ENCODE peak calls at places on chromosomes 5 and 9, in five cellular contexts. One of them, this sample, is unnamed.

GRCh38 chr5:96626956-96627355 is 35.2 kb upstream of the CAST start:
- DNase-seq in fibroblast of lung: peak; percentile 99
- DNase-seq in CD4-positive, alpha-beta T cell: no peak
- DNase-seq in testis: no peak
- DNase-seq in PC-9: peak; percentile 78
- DNase-seq in this sample: no peak

GRCh38 chr9:105242557-105242956 is 1.9 kb upstream of the SLC44A1 start:
- DNase-seq in fibroblast of lung: no peak
- DNase-seq in CD4-positive, alpha-beta T cell: no peak
- DNase-seq in testis: no peak
- DNase-seq in PC-9: no peak
- DNase-seq in this sample: peak; percentile 67

GRCh38 chr5:124726631-124727362 is 19.6 kb downstream of the ZNF608 start:
- DNase-seq in fibroblast of lung: no peak
- DNase-seq in CD4-positive, alpha-beta T cell: no peak
- DNase-seq in testis: no peak
- DNase-seq in PC-9: no peak
- DNase-seq in this sample: no peak

GRCh38 chr9:20022410-20022809 is 233.6 kb upstream of the SLC24A2 start:
- DNase-seq in fibroblast of lung: peak; percentile 63
- DNase-seq in CD4-positive, alpha-beta T cell: no peak
- DNase-seq in testis: no peak
- DNase-seq in PC-9: no peak
- DNase-seq in this sample: peak; percentile 23

GRCh38 chr9:107635803-107636174 is 146.2 kb upstream of the KLF4 start:
- DNase-seq in fibroblast of lung: no peak
- DNase-seq in CD4-positive, alpha-beta T cell: no peak
- DNase-seq in testis: no peak
- DNase-seq in PC-9: no peak
- DNase-seq in this sample: no peak

GRCh38 chr9:17810728-17811634 is 232.1 kb downstream of the SH3GL2 start:
- DNase-seq in fibroblast of lung: peak; percentile 31
- DNase-seq in CD4-positive, alpha-beta T cell: no peak
- DNase-seq in testis: peak; percentile 85
- DNase-seq in PC-9: no peak
- DNase-seq in this sample: peak; percentile 80

GRCh38 chr9:7266911-7267555 is 509.3 kb downstream of the KDM4C start:
- DNase-seq in fibroblast of lung: no peak
- DNase-seq in CD4-positive, alpha-beta T cell: no peak
- DNase-seq in testis: no peak
- DNase-seq in PC-9: no peak
- DNase-seq in this sample: no peak

GRCh38 chr5:90941002-90941720 is 382.6 kb downstream of the ADGRV1 start:
- DNase-seq in fibroblast of lung: no peak
- DNase-seq in CD4-positive, alpha-beta T cell: no peak
- DNase-seq in testis: no peak
- DNase-seq in PC-9: no peak
- DNase-seq in this sample: no peak

GRCh38 chr9:90343360-90343759 is 299.3 kb downstream of the DIRAS2 start:
- DNase-seq in fibroblast of lung: no peak
- DNase-seq in CD4-positive, alpha-beta T cell: no peak
- DNase-seq in testis: no peak
- DNase-seq in PC-9: no peak
- DNase-seq in this sample: peak; percentile 61

GRCh38 chr9:19416143-19416542 is 7.3 kb downstream of the ACER2 start:
- DNase-seq in fibroblast of lung: peak; percentile 75
- DNase-seq in CD4-positive, alpha-beta T cell: no peak
- DNase-seq in testis: no peak
- DNase-seq in PC-9: no peak
- DNase-seq in this sample: no peak

GRCh38 chr5:151950681-151951080 is 26.0 kb upstream of the GLRA1 start:
- DNase-seq in fibroblast of lung: no peak
- DNase-seq in CD4-positive, alpha-beta T cell: no peak
- DNase-seq in testis: no peak
- DNase-seq in PC-9: no peak
- DNase-seq in this sample: no peak

GRCh38 chr9:113853333-113853732 is 22.8 kb upstream of the ZNF618 start:
- DNase-seq in fibroblast of lung: no peak
- DNase-seq in CD4-positive, alpha-beta T cell: no peak
- DNase-seq in testis: no peak
- DNase-seq in PC-9: no peak
- DNase-seq in this sample: peak; percentile 15

GRCh38 chr9:78127271-78128225 is 95.9 kb upstream of the GNAQ start:
- DNase-seq in fibroblast of lung: no peak
- DNase-seq in CD4-positive, alpha-beta T cell: no peak
- DNase-seq in testis: no peak
- DNase-seq in PC-9: no peak
- DNase-seq in this sample: no peak

GRCh38 chr5:33423018-33423630 is 17.6 kb upstream of the TARS1 start:
- DNase-seq in fibroblast of lung: peak; percentile 44
- DNase-seq in CD4-positive, alpha-beta T cell: no peak
- DNase-seq in testis: no peak
- DNase-seq in PC-9: no peak
- DNase-seq in this sample: peak; percentile 14

GRCh38 chr5:22708770-22709328 is 144.3 kb downstream of the CDH12 start:
- DNase-seq in fibroblast of lung: no peak
- DNase-seq in CD4-positive, alpha-beta T cell: no peak
- DNase-seq in testis: no peak
- DNase-seq in PC-9: no peak
- DNase-seq in this sample: peak; percentile 16

GRCh38 chr9:90037136-90037797 is 432.5 kb downstream of the GADD45G start:
- DNase-seq in fibroblast of lung: no peak
- DNase-seq in CD4-positive, alpha-beta T cell: no peak
- DNase-seq in testis: no peak
- DNase-seq in PC-9: no peak
- DNase-seq in this sample: no peak

GRCh38 chr5:157671592-157672330 is 428 bp downstream of the C5orf52 start:
- DNase-seq in fibroblast of lung: no peak
- DNase-seq in CD4-positive, alpha-beta T cell: no peak
- DNase-seq in testis: no peak
- DNase-seq in PC-9: no peak
- DNase-seq in this sample: no peak

GRCh38 chr9:98992885-98993569 is 49.3 kb downstream of the COL15A1 start:
- DNase-seq in fibroblast of lung: no peak
- DNase-seq in CD4-positive, alpha-beta T cell: no peak
- DNase-seq in testis: peak; percentile 2
- DNase-seq in PC-9: no peak
- DNase-seq in this sample: no peak

GRCh38 chr5:147267082-147267832 is 32.4 kb downstream of the STK32A start:
- DNase-seq in fibroblast of lung: no peak
- DNase-seq in CD4-positive, alpha-beta T cell: no peak
- DNase-seq in testis: no peak
- DNase-seq in PC-9: no peak
- DNase-seq in this sample: no peak

GRCh38 chr5:72599519-72600400 is 92.5 kb upstream of the ZNF366 start:
- DNase-seq in fibroblast of lung: peak; percentile 81
- DNase-seq in CD4-positive, alpha-beta T cell: no peak
- DNase-seq in testis: no peak
- DNase-seq in PC-9: peak; percentile 61
- DNase-seq in this sample: no peak

GRCh38 chr9:108386859-108387384 is 468.9 kb downstream of the ACTL7B start:
- DNase-seq in fibroblast of lung: peak; percentile 85
- DNase-seq in CD4-positive, alpha-beta T cell: no peak
- DNase-seq in testis: no peak
- DNase-seq in PC-9: no peak
- DNase-seq in this sample: no peak

GRCh38 chr9:99785010-99785590 is 36.6 kb upstream of the NR4A3 start:
- DNase-seq in fibroblast of lung: no peak
- DNase-seq in CD4-positive, alpha-beta T cell: no peak
- DNase-seq in testis: no peak
- DNase-seq in PC-9: no peak
- DNase-seq in this sample: no peak

GRCh38 chr5:14871573-14872069 is at the start of gene ANKH:
- DNase-seq in fibroblast of lung: peak; percentile 76
- DNase-seq in CD4-positive, alpha-beta T cell: peak; percentile 70
- DNase-seq in testis: peak; percentile 70
- DNase-seq in PC-9: peak; percentile 41
- DNase-seq in this sample: peak; percentile 90

GRCh38 chr5:157290156-157290980 is 24.4 kb downstream of the CYFIP2 start:
- DNase-seq in fibroblast of lung: peak; percentile 67
- DNase-seq in CD4-positive, alpha-beta T cell: no peak
- DNase-seq in testis: no peak
- DNase-seq in PC-9: no peak
- DNase-seq in this sample: no peak

GRCh38 chr5:159269723-159270122 is 6.6 kb downstream of the UBLCP1 start:
- DNase-seq in fibroblast of lung: no peak
- DNase-seq in CD4-positive, alpha-beta T cell: no peak
- DNase-seq in testis: no peak
- DNase-seq in PC-9: no peak
- DNase-seq in this sample: no peak

GRCh38 chr9:136312436-136312835 is 8.5 kb upstream of the CCDC187 start:
- DNase-seq in fibroblast of lung: peak; percentile 32
- DNase-seq in CD4-positive, alpha-beta T cell: peak; percentile 15
- DNase-seq in testis: peak; percentile 40
- DNase-seq in PC-9: no peak
- DNase-seq in this sample: peak; percentile 53

GRCh38 chr5:40486437-40487270 is 193.1 kb upstream of the PTGER4 start:
- DNase-seq in fibroblast of lung: peak; percentile 58
- DNase-seq in CD4-positive, alpha-beta T cell: peak; percentile 9
- DNase-seq in testis: peak; percentile 23
- DNase-seq in PC-9: peak; percentile 40
- DNase-seq in this sample: no peak
- H3K27ac ChIP-seq in fibroblast of lung: no peak overlapping the region
- H3K27ac ChIP-seq in CD4-positive, alpha-beta T cell: no peak overlapping the region
- H3K27ac ChIP-seq in testis: no peak overlapping the region
- H3K27ac ChIP-seq in PC-9: no peak overlapping the region
- H3K27ac ChIP-seq in this sample: no peak overlapping the region

GRCh38 chr5:118703241-118703640 is 285.1 kb downstream of the DTWD2 start:
- DNase-seq in fibroblast of lung: no peak
- DNase-seq in CD4-positive, alpha-beta T cell: no peak
- DNase-seq in testis: no peak
- DNase-seq in PC-9: no peak
- DNase-seq in this sample: no peak

GRCh38 chr5:118692811-118693342 is 295.5 kb downstream of the DTWD2 start:
- DNase-seq in fibroblast of lung: no peak
- DNase-seq in CD4-positive, alpha-beta T cell: no peak
- DNase-seq in testis: no peak
- DNase-seq in PC-9: no peak
- DNase-seq in this sample: no peak

GRCh38 chr5:118701796-118702195 is 286.6 kb downstream of the DTWD2 start:
- DNase-seq in fibroblast of lung: no peak
- DNase-seq in CD4-positive, alpha-beta T cell: no peak
- DNase-seq in testis: no peak
- DNase-seq in PC-9: no peak
- DNase-seq in this sample: no peak

GRCh38 chr5:118700510-118700909 is 287.8 kb downstream of the DTWD2 start:
- DNase-seq in fibroblast of lung: no peak
- DNase-seq in CD4-positive, alpha-beta T cell: no peak
- DNase-seq in testis: no peak
- DNase-seq in PC-9: no peak
- DNase-seq in this sample: no peak

DNA sequence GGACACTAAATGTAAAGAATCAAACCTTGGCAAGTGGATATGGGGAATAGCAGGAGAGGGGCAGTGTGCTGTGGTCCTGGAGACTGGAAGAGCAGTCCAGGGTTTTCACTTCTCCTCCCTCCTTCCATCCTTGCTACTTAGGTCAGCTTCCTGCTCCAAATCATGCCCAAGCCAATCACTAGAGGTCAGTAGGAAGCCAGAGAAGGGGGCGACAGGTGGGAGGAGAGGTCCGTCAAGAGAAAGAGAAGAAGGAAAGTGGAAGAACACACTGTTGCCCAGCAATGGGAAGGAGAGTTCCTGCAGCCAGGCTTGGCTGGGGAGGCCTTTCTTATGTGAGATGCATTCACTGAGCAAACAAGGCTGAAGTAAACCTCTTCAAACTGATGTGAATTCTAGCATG is 289.6 kb downstream of the DTWD2 start:
- DNase-seq in fibroblast of lung: no peak
- DNase-seq in CD4-positive, alpha-beta T cell: no peak
- DNase-seq in testis: no peak
- DNase-seq in PC-9: no peak
- DNase-seq in this sample: no peak
- TF ChIP-seq CTCF in fibroblast of lung: no peak
- TF ChIP-seq CTCF in CD4-positive, alpha-beta T cell: no peak
- TF ChIP-seq CTCF in testis: no peak
- TF ChIP-seq CTCF in PC-9: no peak
- TF ChIP-seq CTCF in this sample: no peak

GRCh38 chr5:78975035-78975434 is 10.1 kb downstream of the ARSB start:
- DNase-seq in fibroblast of lung: no peak
- DNase-seq in CD4-positive, alpha-beta T cell: no peak
- DNase-seq in testis: no peak
- DNase-seq in PC-9: no peak
- DNase-seq in this sample: no peak

GRCh38 chr5:78972654-78973428 is 12.3 kb downstream of the ARSB start:
- DNase-seq in fibroblast of lung: peak; percentile 63
- DNase-seq in CD4-positive, alpha-beta T cell: no peak
- DNase-seq in testis: peak; percentile 20
- DNase-seq in PC-9: no peak
- DNase-seq in this sample: peak; percentile 79

GRCh38 chr5:78979117-78979742 is 5.9 kb downstream of the ARSB start:
- DNase-seq in fibroblast of lung: no peak
- DNase-seq in CD4-positive, alpha-beta T cell: no peak
- DNase-seq in testis: no peak
- DNase-seq in PC-9: no peak
- DNase-seq in this sample: no peak

GRCh38 chr5:78971998-78972397 is 13.1 kb downstream of the ARSB start:
- DNase-seq in fibroblast of lung: no peak
- DNase-seq in CD4-positive, alpha-beta T cell: no peak
- DNase-seq in testis: no peak
- DNase-seq in PC-9: no peak
- DNase-seq in this sample: no peak

DNA sequence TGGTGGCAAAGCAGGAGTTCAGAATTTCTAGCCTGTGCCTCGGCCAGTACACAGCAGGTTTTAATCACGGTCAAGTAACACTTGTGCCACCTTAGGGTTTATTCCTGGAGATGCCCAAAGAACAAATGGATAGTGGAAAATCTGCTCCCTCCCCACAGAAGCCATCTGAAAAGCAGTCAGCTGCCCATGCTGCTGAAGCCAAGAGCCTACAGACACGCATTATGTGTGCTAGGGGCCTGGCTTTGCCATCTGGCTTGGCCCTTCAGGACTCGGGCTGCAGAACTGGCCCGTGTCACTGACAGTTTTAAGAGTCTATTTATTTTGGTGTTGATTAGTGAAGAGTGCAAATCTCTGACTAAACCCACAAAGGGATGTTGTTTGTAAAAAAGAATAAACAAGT is 11.1 kb downstream of the ARSB start:
- DNase-seq in fibroblast of lung: no peak
- DNase-seq in CD4-positive, alpha-beta T cell: no peak
- DNase-seq in testis: no peak
- DNase-seq in PC-9: no peak
- DNase-seq in this sample: peak; percentile 31
- H3K27ac ChIP-seq in fibroblast of lung: no peak overlapping the region
- H3K27ac ChIP-seq in CD4-positive, alpha-beta T cell: no peak overlapping the region
- H3K27ac ChIP-seq in testis: no peak overlapping the region
- H3K27ac ChIP-seq in PC-9: no peak overlapping the region
- H3K27ac ChIP-seq in this sample: peak overlapping the region; percentile 15

GRCh38 chr5:172452398-172453205 is 1.7 kb downstream of the SH3PXD2B start:
- DNase-seq in fibroblast of lung: peak; percentile 84
- DNase-seq in CD4-positive, alpha-beta T cell: no peak
- DNase-seq in testis: peak; percentile 65
- DNase-seq in PC-9: no peak
- DNase-seq in this sample: peak; percentile 34
- TF ChIP-seq CTCF in fibroblast of lung: peak; percentile 4
- TF ChIP-seq CTCF in CD4-positive, alpha-beta T cell: no peak
- TF ChIP-seq CTCF in testis: no peak
- TF ChIP-seq CTCF in PC-9: no peak
- TF ChIP-seq CTCF in this sample: no peak

This sample was measured in cardiac muscle cell.